ENCODE peak calls at places on chromosomes 13 and 19, in four cellular contexts. One of them, this sample, is unnamed.
A peak's percentile ranks its signal among the peaks of the same experiment; 100 is the strongest.

GRCh38 chr13:21015284-21015683 is 46.1 kb downstream of the LATS2 start:
- DNase-seq in IMR-90: peak; percentile 66
- DNase-seq in adrenal gland: no peak
- DNase-seq in tibial nerve: no peak
- DNase-seq in this sample: no peak

GRCh38 chr13:66558511-66558910 is 671.6 kb downstream of the PCDH9 start:
- DNase-seq in adrenal gland: no peak
- DNase-seq in tibial nerve: no peak
- DNase-seq in IMR-90: peak; percentile 30
- DNase-seq in this sample: no peak

GRCh38 chr13:110409581-110409992 is 102.5 kb downstream of the COL4A2 start:
- DNase-seq in IMR-90: peak; percentile 68
- DNase-seq in adrenal gland: peak; percentile 81
- DNase-seq in tibial nerve: no peak
- DNase-seq in this sample: no peak

GRCh38 chr13:79646880-79647279 is 165.9 kb downstream of the NDFIP2 start:
- DNase-seq in IMR-90: no peak
- DNase-seq in tibial nerve: no peak
- DNase-seq in adrenal gland: no peak
- DNase-seq in this sample: no peak

GRCh38 chr13:89486721-89487120 is 1815.5 kb downstream of the SLITRK5 start:
- DNase-seq in adrenal gland: no peak
- DNase-seq in IMR-90: no peak
- DNase-seq in tibial nerve: no peak
- DNase-seq in this sample: no peak

GRCh38 chr13:26941345-26942174 is 181.0 kb upstream of the GPR12 start:
- DNase-seq in tibial nerve: no peak
- DNase-seq in adrenal gland: peak; percentile 13
- DNase-seq in IMR-90: peak; percentile 91
- DNase-seq in this sample: no peak

GRCh38 chr13:59690857-59691500 is 472.7 kb downstream of the DIAPH3 start:
- DNase-seq in adrenal gland: no peak
- DNase-seq in tibial nerve: no peak
- DNase-seq in IMR-90: no peak
- DNase-seq in this sample: no peak

GRCh38 chr13:45105895-45106294 is 14.4 kb upstream of the GTF2F2 start:
- DNase-seq in adrenal gland: no peak
- DNase-seq in tibial nerve: no peak
- DNase-seq in IMR-90: peak; percentile 94
- DNase-seq in this sample: no peak

GRCh38 chr19:3481241-3482090 is 1.1 kb upstream of the SMIM24 start:
- DNase-seq in IMR-90: no peak
- DNase-seq in tibial nerve: no peak
- DNase-seq in adrenal gland: no peak
- DNase-seq in this sample: no peak

GRCh38 chr19:31770220-31770619 is 421.0 kb upstream of the TSHZ3 start:
- DNase-seq in adrenal gland: no peak
- DNase-seq in tibial nerve: no peak
- DNase-seq in IMR-90: no peak
- DNase-seq in this sample: no peak

GRCh38 chr13:76339649-76340048 is 546.6 kb downstream of the KCTD12 start:
- DNase-seq in tibial nerve: no peak
- DNase-seq in IMR-90: no peak
- DNase-seq in adrenal gland: no peak
- DNase-seq in this sample: no peak

GRCh38 chr13:40571338-40571737 is 95.1 kb downstream of the FOXO1 start:
- DNase-seq in adrenal gland: no peak
- DNase-seq in IMR-90: no peak
- DNase-seq in tibial nerve: no peak
- DNase-seq in this sample: no peak

GRCh38 chr19:39497850-39498261 is 891 bp upstream of the DLL3 start:
- DNase-seq in adrenal gland: no peak
- DNase-seq in tibial nerve: no peak
- DNase-seq in IMR-90: peak; percentile 19
- DNase-seq in this sample: peak; percentile 53

GRCh38 chr19:30686252-30686762 is 314.1 kb downstream of the ZNF536 start:
- DNase-seq in IMR-90: no peak
- DNase-seq in tibial nerve: no peak
- DNase-seq in adrenal gland: no peak
- DNase-seq in this sample: no peak

GRCh38 chr13:43159007-43159406 is 135.6 kb downstream of the DNAJC15 start:
- DNase-seq in tibial nerve: no peak
- DNase-seq in adrenal gland: no peak
- DNase-seq in IMR-90: peak; percentile 71
- DNase-seq in this sample: no peak

GRCh38 chr19:11843741-11844140 is 4.8 kb upstream of the ZNF439 start:
- DNase-seq in adrenal gland: no peak
- DNase-seq in tibial nerve: no peak
- DNase-seq in IMR-90: no peak
- DNase-seq in this sample: no peak

GRCh38 chr13:38398810-38399493 is 49.3 kb downstream of the UFM1 start:
- DNase-seq in adrenal gland: no peak
- DNase-seq in tibial nerve: no peak
- DNase-seq in IMR-90: peak; percentile 39
- DNase-seq in this sample: no peak

GRCh38 chr19:56839665-56840451 is 668 bp downstream of the PEG3 start:
- DNase-seq in adrenal gland: peak; percentile 99
- DNase-seq in tibial nerve: peak; percentile 90
- DNase-seq in IMR-90: no peak
- DNase-seq in this sample: peak; percentile 94

GRCh38 chr19:11887618-11888531 is at the start of gene ZNF69:
- DNase-seq in tibial nerve: peak; percentile 82
- DNase-seq in IMR-90: peak; percentile 62
- DNase-seq in adrenal gland: peak; percentile 94
- DNase-seq in this sample: peak; percentile 96

GRCh38 chr19:47110521-47111080 is 3.0 kb downstream of the ZC3H4 start:
- DNase-seq in IMR-90: no peak
- DNase-seq in tibial nerve: no peak
- DNase-seq in adrenal gland: no peak
- DNase-seq in this sample: no peak

GRCh38 chr13:22110368-22110767 is 439.5 kb downstream of the FGF9 start:
- DNase-seq in IMR-90: no peak
- DNase-seq in adrenal gland: peak; percentile 76
- DNase-seq in tibial nerve: no peak
- DNase-seq in this sample: peak; percentile 76

GRCh38 chr19:38034153-38034835 is 127.3 kb downstream of the SIPA1L3 start:
- DNase-seq in adrenal gland: peak; percentile 65
- DNase-seq in tibial nerve: no peak
- DNase-seq in IMR-90: peak; percentile 62
- DNase-seq in this sample: no peak

DNA sequence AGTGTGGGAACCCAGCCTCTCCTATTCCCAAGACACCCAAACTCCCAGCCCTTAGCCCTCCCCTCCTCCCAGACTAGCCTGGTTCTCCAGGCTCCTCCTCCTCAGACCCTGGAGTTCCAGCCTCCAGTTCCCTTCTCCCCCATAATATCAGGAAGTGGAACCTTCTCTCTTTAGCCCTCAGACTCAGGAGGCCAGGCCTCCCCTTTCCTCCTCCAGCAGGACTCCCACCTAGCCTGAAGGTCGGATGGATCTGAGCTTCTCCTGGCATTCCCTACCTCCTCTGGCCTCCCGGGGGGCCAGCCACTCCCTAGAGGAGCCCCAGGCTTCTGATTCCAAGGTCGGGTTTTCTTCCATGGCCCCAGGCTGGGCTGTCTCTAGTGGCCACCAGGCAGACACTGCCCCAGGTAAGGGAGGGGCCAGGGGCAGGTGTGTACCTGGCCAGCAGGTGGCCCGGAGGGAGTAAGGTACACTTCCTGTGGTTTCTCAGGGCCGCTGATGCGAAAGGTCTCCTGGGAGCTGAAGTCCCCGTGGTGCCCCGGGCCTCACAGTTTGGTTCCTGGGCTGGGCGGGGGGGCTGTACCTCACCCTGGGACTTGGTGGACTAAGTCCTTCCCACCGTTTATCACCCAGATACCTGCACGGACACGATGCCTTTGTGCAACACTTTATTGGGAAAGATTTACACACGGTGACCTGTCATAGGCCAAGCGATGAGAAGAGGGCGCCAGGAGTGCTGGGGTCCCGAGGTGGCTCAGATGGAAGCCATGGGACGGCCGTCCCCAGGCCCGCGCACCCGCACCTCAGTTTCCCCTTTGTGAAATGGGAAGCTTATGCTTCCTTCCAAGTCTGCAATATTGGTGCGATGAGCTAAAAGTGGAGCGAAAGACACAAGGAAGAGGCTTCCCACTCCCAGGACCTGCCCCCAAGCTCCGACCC is at the start of gene TMC4:
- DNase-seq in adrenal gland: no peak
- DNase-seq in tibial nerve: no peak
- DNase-seq in IMR-90: no peak
- DNase-seq in this sample: peak; percentile 94
- H3K4me3 ChIP-seq in adrenal gland: no peak within 1 kb of the TSS
- H3K4me3 ChIP-seq in tibial nerve: peak within 1 kb of the TSS; percentile 9
- H3K4me3 ChIP-seq in IMR-90: no peak within 1 kb of the TSS
- H3K4me3 ChIP-seq in this sample: peak within 1 kb of the TSS; percentile 20

GRCh38 chr19:58519087-58519354 is 589 bp downstream of the ZBTB45 start:
- DNase-seq in tibial nerve: peak; percentile 39
- DNase-seq in adrenal gland: peak; percentile 85
- DNase-seq in IMR-90: peak; percentile 74
- DNase-seq in this sample: peak; percentile 60
- TF ChIP-seq POLR2A in tibial nerve: no peak
- TF ChIP-seq POLR2A in adrenal gland: no peak
- TF ChIP-seq POLR2A in IMR-90: no peak
- TF ChIP-seq POLR2A in this sample: no peak

GRCh38 chr13:112059457-112060317 is 7.3 kb upstream of the SOX1 start:
- DNase-seq in adrenal gland: no peak
- DNase-seq in tibial nerve: no peak
- DNase-seq in IMR-90: no peak
- DNase-seq in this sample: no peak

GRCh38 chr13:112060899-112061366 is 6.0 kb upstream of the SOX1 start:
- DNase-seq in adrenal gland: no peak
- DNase-seq in tibial nerve: no peak
- DNase-seq in IMR-90: no peak
- DNase-seq in this sample: no peak

GRCh38 chr13:112058941-112059340 is 8.0 kb upstream of the SOX1 start:
- DNase-seq in tibial nerve: no peak
- DNase-seq in adrenal gland: no peak
- DNase-seq in IMR-90: no peak
- DNase-seq in this sample: no peak

GRCh38 chr13:112061367-112062046 is 5.4 kb upstream of the SOX1 start:
- DNase-seq in IMR-90: no peak
- DNase-seq in adrenal gland: no peak
- DNase-seq in tibial nerve: no peak
- DNase-seq in this sample: no peak

GRCh38 chr13:112060431-112060830 is 6.5 kb upstream of the SOX1 start:
- DNase-seq in IMR-90: no peak
- DNase-seq in adrenal gland: no peak
- DNase-seq in tibial nerve: no peak
- DNase-seq in this sample: no peak
- H3K27me3 ChIP-seq in IMR-90: peaks cover 82% of the 10 kb centered on the region
- H3K27me3 ChIP-seq in adrenal gland: peaks cover 91% of the 10 kb centered on the region
- H3K27me3 ChIP-seq in tibial nerve: peaks cover 100% of the 10 kb centered on the region
- H3K27me3 ChIP-seq in this sample: no peaks in the 10 kb centered on the region

GRCh38 chr19:813359-814107 is 8.2 kb downstream of the PLPPR3 start:
- DNase-seq in IMR-90: no peak
- DNase-seq in adrenal gland: no peak
- DNase-seq in tibial nerve: no peak
- DNase-seq in this sample: no peak

GRCh38 chr19:812049-812816 is 9.5 kb downstream of the PLPPR3 start:
- DNase-seq in IMR-90: no peak
- DNase-seq in tibial nerve: no peak
- DNase-seq in adrenal gland: peak; percentile 59
- DNase-seq in this sample: no peak

GRCh38 chr19:814108-815078 is 7.4 kb downstream of the PLPPR3 start:
- DNase-seq in tibial nerve: no peak
- DNase-seq in adrenal gland: no peak
- DNase-seq in IMR-90: no peak
- DNase-seq in this sample: no peak

GRCh38 chr19:811511-812048 is 10.2 kb downstream of the PLPPR3 start:
- DNase-seq in tibial nerve: no peak
- DNase-seq in adrenal gland: no peak
- DNase-seq in IMR-90: no peak
- DNase-seq in this sample: no peak

DNA sequence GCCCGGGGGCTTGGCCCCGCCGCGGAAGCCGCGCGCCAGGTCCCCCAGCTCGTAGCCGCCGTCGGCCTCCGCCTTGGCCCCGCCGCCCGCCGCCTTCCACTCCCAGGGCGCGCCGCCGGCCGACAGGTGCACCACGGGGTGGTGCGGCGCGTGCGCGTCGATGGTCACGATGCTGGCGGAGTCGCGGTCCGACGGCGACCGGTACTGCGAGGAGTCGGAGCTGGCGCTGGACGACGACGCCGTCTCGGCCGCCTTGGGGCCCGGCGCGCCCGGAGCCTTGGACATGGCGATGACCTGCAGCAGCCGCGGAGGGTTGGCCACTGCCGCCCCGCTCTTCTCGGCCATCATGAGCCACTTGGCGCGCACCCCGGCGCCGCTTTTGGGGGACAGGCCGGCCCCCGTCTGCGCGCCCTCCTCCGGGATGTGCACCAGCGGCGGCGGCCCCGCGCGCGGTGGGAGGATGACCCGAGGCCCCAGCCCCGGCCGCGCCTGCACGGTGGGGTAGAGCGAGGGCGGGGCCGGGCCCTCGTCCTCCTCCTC is 8.9 kb downstream of the PLPPR3 start:
- DNase-seq in adrenal gland: no peak
- DNase-seq in tibial nerve: no peak
- DNase-seq in IMR-90: no peak
- DNase-seq in this sample: no peak
- H3K4me3 ChIP-seq in adrenal gland: no peak overlapping the region
- H3K4me3 ChIP-seq in tibial nerve: no peak overlapping the region
- H3K4me3 ChIP-seq in IMR-90: no peak overlapping the region
- H3K4me3 ChIP-seq in this sample: no peak overlapping the region

DNA sequence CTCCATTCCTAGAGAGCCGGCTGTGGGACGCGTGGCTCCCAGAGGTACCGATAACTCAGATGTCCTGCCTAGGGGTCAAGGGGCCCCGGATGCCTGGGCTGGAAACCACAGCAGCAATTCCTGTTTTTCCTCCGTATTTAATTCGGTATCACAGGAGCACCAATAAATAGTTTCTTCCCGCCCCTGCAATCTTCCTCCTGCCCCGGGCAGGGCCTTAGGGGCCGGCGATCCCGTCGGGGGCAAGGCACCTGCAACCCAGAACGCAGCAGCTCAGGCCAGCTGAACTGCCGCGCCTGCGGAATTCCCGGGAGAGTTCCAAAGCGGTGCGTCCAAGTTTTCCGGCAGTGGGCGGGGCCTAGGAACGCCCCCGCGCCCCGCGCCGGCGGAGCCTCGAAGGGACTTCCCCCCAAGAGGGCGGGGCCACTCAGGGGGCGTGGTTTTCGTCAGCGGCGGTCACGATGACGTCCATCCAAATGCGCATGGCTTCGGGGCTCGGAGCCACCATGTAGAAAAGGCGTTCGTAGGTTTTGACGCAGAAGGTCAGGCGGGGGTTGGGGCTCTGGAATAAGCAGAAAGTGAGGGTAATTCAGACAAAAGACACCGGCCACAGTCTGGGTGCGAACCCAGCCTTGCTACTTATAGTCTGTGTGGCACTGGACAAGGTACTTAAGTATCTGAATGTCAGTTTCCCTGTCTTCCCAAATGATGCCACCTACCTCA is 9.7 kb upstream of the LYPD3 start:
- DNase-seq in IMR-90: peak; percentile 97
- DNase-seq in tibial nerve: peak; percentile 91
- DNase-seq in adrenal gland: peak; percentile 97
- DNase-seq in this sample: peak; percentile 97
- TF ChIP-seq POLR2A in IMR-90: peak; percentile 62
- TF ChIP-seq POLR2A in tibial nerve: no peak
- TF ChIP-seq POLR2A in adrenal gland: no peak
- TF ChIP-seq POLR2A in this sample: peak; percentile 58

This sample was measured in body of pancreas.